ENCODE peak calls at places on chromosomes 4 and X, in six cellular contexts. H, D, O, Z, G and B are unnamed samples.

GRCh38 chr4:125389713-125390112 is 75.0 kb downstream of the FAT4 start:
- DNase-seq in H (no peak), D (peak), O (no peak), Z (no peak), G (peak), B (peak)

GRCh38 chr4:93771640-93772411 is 56.7 kb upstream of the ATOH1 start:
- DNase-seq in H (no peak), D (no peak), O (no peak), Z (peak), G (no peak), B (no peak)

GRCh38 chr4:52577285-52577968 is 81.7 kb downstream of the USP46 start:
- DNase-seq in H (no peak), D (peak), O (no peak), Z (peak), G (no peak), B (peak)

GRCh38 chrX:116379854-116380253 is 56.6 kb upstream of the SLC6A14 start:
- DNase-seq in H (no peak), D (peak), O (no peak), Z (peak), G (no peak), B (peak)

GRCh38 chr4:111631157-111631999 is 513.9 kb upstream of the FAM241A start:
- DNase-seq in H (no peak), D (peak), O (no peak), Z (no peak), G (no peak), B (peak)

GRCh38 chr4:136863756-136864155 is 668.5 kb downstream of the PCDH18 start:
- DNase-seq in H (no peak), D (peak), O (no peak), Z (no peak), G (peak), B (peak)

GRCh38 chr4:65951177-65951576 is 280.9 kb upstream of the EPHA5 start:
- DNase-seq in H (no peak), D (no peak), O (no peak), Z (no peak), G (no peak), B (no peak)

GRCh38 chrX:107448625-107449468 is 605 bp upstream of the FRMPD3 start:
- DNase-seq in H (no peak), D (no peak), O (peak), Z (peak), G (peak), B (no peak)

GRCh38 chr4:87839309-87839946 is 6.7 kb downstream of the MEPE start:
- DNase-seq in H (peak), D (peak), O (no peak), Z (peak), G (peak), B (peak)

GRCh38 chrX:46587753-46588171 is 14.2 kb downstream of the CHST7 start:
- DNase-seq in H (no peak), D (peak), O (no peak), Z (no peak), G (no peak), B (peak)

GRCh38 chr4:185068837-185069236 is 50.5 kb downstream of the HELT start:
- DNase-seq in H (no peak), D (no peak), O (no peak), Z (no peak), G (no peak), B (no peak)

GRCh38 chr4:1234811-1235292 is 14.1 kb downstream of the CTBP1 start:
- DNase-seq in H (no peak), D (no peak), O (peak), Z (no peak), G (no peak), B (no peak)

GRCh38 chr4:140423106-140423505 is 4.3 kb downstream of the CLGN start:
- DNase-seq in H (no peak), D (peak), O (no peak), Z (no peak), G (no peak), B (peak)

GRCh38 chr4:10056334-10057022 is 35.2 kb upstream of the SLC2A9 start:
- DNase-seq in H (no peak), D (no peak), O (no peak), Z (no peak), G (no peak), B (no peak)

GRCh38 chr4:165378763-165379631 is at the start of gene CPE:
- DNase-seq in H (peak), D (peak), O (peak), Z (peak), G (peak), B (peak)

GRCh38 chr4:38757945-38758344 is 24.8 kb downstream of the TLR10 start:
- DNase-seq in H (no peak), D (no peak), O (no peak), Z (peak), G (peak), B (no peak)
- TF ChIP-seq CTCF in H (no peak), D (peak), O (peak), Z (no peak), G (peak), B (peak)

GRCh38 chrX:10174810-10175209 is 18.0 kb downstream of the CLCN4 start:
- DNase-seq in H (no peak), D (no peak), O (no peak), Z (no peak), G (no peak), B (no peak)

GRCh38 chrX:10175317-10175871 is 18.6 kb downstream of the CLCN4 start:
- DNase-seq in H (no peak), D (peak), O (no peak), Z (no peak), G (no peak), B (peak)

GRCh38 chrX:10174051-10174450 is 17.3 kb downstream of the CLCN4 start:
- DNase-seq in H (no peak), D (no peak), O (no peak), Z (no peak), G (no peak), B (no peak)

GRCh38 chrX:10172867-10173266 is 16.1 kb downstream of the CLCN4 start:
- DNase-seq in H (no peak), D (no peak), O (no peak), Z (peak), G (no peak), B (no peak)

GRCh38 chrX:10173331-10173900 is 16.6 kb downstream of the CLCN4 start:
- DNase-seq in H (no peak), D (peak), O (no peak), Z (peak), G (no peak), B (peak)
- H3K4me3 ChIP-seq in H (no peak), D (no peak), O (no peak), Z (no peak), G (no peak), B (no peak)

GRCh38 chr4:75289843-75290616 is 224.2 kb downstream of the RCHY1 start:
- DNase-seq in H (no peak), D (no peak), O (no peak), Z (no peak), G (peak), B (peak)
- TF ChIP-seq CTCF in H (no peak), D (peak), O (peak), Z (no peak), G (no peak), B (peak)

DNA sequence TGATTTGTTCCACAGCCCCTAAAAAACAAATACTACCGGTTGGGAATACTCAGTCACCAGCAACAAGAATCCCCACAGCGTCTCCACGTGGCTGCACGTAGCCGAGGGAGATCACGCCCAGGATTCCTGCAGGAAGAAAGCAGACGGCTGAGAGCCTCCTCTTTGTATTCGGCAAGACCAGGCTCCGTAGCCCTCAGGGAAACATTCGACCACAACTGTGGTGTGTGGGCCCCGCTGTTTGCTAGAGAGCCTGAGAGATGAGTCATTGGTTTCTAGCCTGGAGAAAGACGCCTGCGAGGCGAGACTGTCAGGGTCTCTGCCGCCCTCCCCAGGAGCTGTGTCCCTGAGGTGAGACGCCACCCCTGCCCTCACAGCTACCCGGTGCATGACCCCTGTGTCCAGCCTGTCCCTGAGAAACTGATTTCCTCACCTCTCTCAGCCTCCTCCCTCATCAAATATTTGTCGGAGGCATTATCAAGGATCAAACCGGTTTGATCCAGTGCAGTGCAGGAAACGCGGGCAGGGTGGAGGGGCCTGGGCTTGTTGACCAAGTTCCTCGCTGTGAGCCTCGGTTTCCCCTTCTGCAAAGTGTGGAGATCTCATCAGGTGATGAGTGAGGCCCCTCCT is 4.7 kb upstream of the S100P start:
- DNase-seq in H (peak), D (peak), O (peak), Z (no peak), G (peak), B (peak)
- H3K4me3 ChIP-seq in H (no peak), D (no peak), O (no peak), Z (no peak), G (no peak), B (no peak)

GRCh38 chr4:18975916-18976610 is 954.5 kb upstream of the LCORL start:
- DNase-seq in H (no peak), D (no peak), O (no peak), Z (no peak), G (no peak), B (no peak)
- TF ChIP-seq CTCF in H (no peak), D (no peak), O (no peak), Z (no peak), G (no peak), B (no peak)

DNA sequence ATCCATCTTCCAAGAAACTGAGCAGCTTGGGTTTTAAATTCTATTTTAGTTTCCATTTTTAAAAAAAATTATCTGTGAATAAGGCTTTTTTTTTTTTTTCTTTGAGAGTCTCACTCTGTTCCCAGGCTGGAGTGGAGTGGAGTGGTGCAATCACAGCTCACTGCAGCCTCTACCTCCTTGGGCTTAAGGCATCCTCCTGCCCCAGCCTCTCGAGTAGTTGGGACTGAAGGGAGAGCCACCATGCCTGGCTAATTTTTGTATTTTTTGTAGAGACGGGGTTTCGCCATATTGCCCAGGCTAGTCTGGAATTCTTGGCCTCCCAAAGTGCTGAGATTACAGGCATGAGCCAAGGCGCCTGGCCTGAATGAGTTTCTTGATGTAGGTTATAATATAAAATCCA is 1.4 kb downstream of the ENOPH1 start:
- DNase-seq in H (no peak), D (no peak), O (no peak), Z (no peak), G (no peak), B (no peak)
- H3K4me3 ChIP-seq in H (peak), D (no peak), O (peak), Z (no peak), G (peak), B (peak)

DNA sequence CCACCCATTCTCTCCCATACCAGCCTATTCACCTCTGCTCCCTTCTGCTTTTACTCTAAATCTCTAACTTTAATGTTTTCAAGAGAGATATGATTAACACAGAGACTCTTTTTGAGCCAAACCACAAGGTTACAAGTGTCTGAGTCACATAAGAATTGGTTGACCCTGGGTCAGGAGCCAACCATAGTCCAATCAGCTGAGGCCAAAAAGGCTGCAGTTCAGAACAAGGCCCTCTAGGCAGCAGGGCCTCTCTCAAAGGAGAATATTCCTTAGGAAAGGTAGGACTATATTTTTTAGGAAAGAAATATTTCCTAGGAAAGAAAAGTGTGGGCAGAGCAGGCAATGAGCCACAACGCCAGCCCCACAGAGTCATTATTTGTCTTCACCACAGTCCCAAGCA is 2.3 kb downstream of the ATP8A1 start:
- DNase-seq in H (no peak), D (peak), O (no peak), Z (peak), G (no peak), B (peak)
- TF ChIP-seq CTCF in H (no peak), D (no peak), O (no peak), Z (no peak), G (no peak), B (peak)

GRCh38 chr4:77194366-77194765 is 37.4 kb downstream of the CCNG2 start:
- DNase-seq in H (no peak), D (no peak), O (no peak), Z (no peak), G (no peak), B (no peak)

GRCh38 chr4:77193046-77193445 is 36.0 kb downstream of the CCNG2 start:
- DNase-seq in H (no peak), D (no peak), O (no peak), Z (no peak), G (no peak), B (no peak)

GRCh38 chr4:77196866-77197265 is 39.9 kb downstream of the CCNG2 start:
- DNase-seq in H (no peak), D (no peak), O (no peak), Z (no peak), G (no peak), B (no peak)

GRCh38 chr4:77194989-77195388 is 38.0 kb downstream of the CCNG2 start:
- DNase-seq in H (no peak), D (no peak), O (no peak), Z (no peak), G (no peak), B (no peak)

GRCh38 chr4:77193511-77194236 is 36.7 kb downstream of the CCNG2 start:
- DNase-seq in H (peak), D (no peak), O (peak), Z (peak), G (no peak), B (no peak)
- H3K4me3 ChIP-seq in H (no peak), D (no peak), O (no peak), Z (no peak), G (no peak), B (no peak)